ENCODE peak calls at places on chromosomes 12 and 14, in seven cellular contexts. E, J, U, K, Z, Y and R are unnamed samples.

GRCh38 chr14:34548472-34548981 is 9.0 kb upstream of the EAPP start:
- DNase-seq in U (no peak), E (no peak), K (no peak), Y (no peak), Z (no peak), J (peak), R (no peak)

GRCh38 chr12:111197545-111197944 is 171.3 kb downstream of the PHETA1 start:
- DNase-seq in J (no peak), Y (no peak), U (peak), Z (no peak), E (no peak), K (no peak), R (no peak)

GRCh38 chr12:46921754-46922113 is 95.9 kb upstream of the SLC38A4 start:
- DNase-seq in U (no peak), Y (no peak), E (no peak), J (no peak), Z (no peak), K (peak), R (no peak)

GRCh38 chr14:27392153-27392552 is 794.3 kb upstream of the NOVA1 start:
- DNase-seq in E (no peak), U (no peak), Z (no peak), Y (no peak), J (no peak), K (no peak), R (no peak)

GRCh38 chr14:92458959-92459478 is 54.6 kb upstream of the RIN3 start:
- DNase-seq in Z (no peak), U (no peak), J (peak), E (no peak), K (no peak), Y (no peak), R (no peak)

GRCh38 chr14:90805662-90806548 is 10.3 kb downstream of the TTC7B start:
- DNase-seq in E (no peak), U (no peak), J (no peak), Y (no peak), K (no peak), Z (no peak), R (no peak)

GRCh38 chr14:21987937-21988336 is 314.3 kb upstream of the OR4E1 start:
- DNase-seq in U (peak), K (peak), Z (no peak), J (no peak), Y (no peak), E (peak), R (no peak)

GRCh38 chr12:124736115-124737039 is 127.3 kb downstream of the SCARB1 start:
- DNase-seq in J (no peak), E (peak), Z (no peak), K (no peak), U (no peak), Y (no peak), R (no peak)

GRCh38 chr14:26702721-26703250 is 105.0 kb upstream of the NOVA1 start:
- DNase-seq in U (no peak), Z (no peak), E (no peak), Y (no peak), K (no peak), J (no peak), R (no peak)

GRCh38 chr14:99792551-99793212 is 531 bp upstream of the EML1 start:
- DNase-seq in K (no peak), J (no peak), Y (no peak), U (no peak), E (no peak), Z (no peak), R (no peak)

GRCh38 chr14:39432179-39432618 is at the start of gene FBXO33:
- DNase-seq in Z (peak), U (peak), K (peak), Y (peak), J (peak), E (peak), R (peak)

GRCh38 chr14:30771595-30771994 is 102.8 kb upstream of the COCH start:
- DNase-seq in J (no peak), U (no peak), Y (no peak), E (no peak), K (no peak), Z (no peak), R (no peak)

GRCh38 chr12:40762072-40762471 is 69.8 kb downstream of the CNTN1 start:
- DNase-seq in E (no peak), U (no peak), J (no peak), Z (no peak), K (no peak), Y (no peak), R (no peak)

GRCh38 chr12:58069268-58069967 is 128.1 kb downstream of the ATP23 start:
- DNase-seq in K (no peak), J (no peak), Y (no peak), Z (no peak), E (peak), U (no peak), R (no peak)

GRCh38 chr12:88529531-88530488 is 50.5 kb downstream of the KITLG start:
- DNase-seq in J (no peak), U (no peak), K (no peak), E (no peak), Z (no peak), Y (no peak), R (no peak)

GRCh38 chr14:92040431-92041040 is 677 bp upstream of the TRIP11 start:
- DNase-seq in U (peak), J (no peak), E (peak), K (peak), Z (peak), Y (peak), R (peak)

GRCh38 chr12:111842556-111843396 is 748 bp downstream of the MAPKAPK5 start:
- DNase-seq in U (peak), J (no peak), E (peak), Y (peak), Z (no peak), K (peak), R (no peak)

GRCh38 chr14:36467332-36467731 is 52.7 kb downstream of the NKX2-1 start:
- DNase-seq in U (no peak), E (no peak), Z (no peak), J (no peak), K (no peak), Y (no peak), R (no peak)

GRCh38 chr12:62653740-62654139 is 187.1 kb downstream of the MON2 start:
- DNase-seq in E (no peak), K (no peak), J (no peak), Y (no peak), U (no peak), Z (no peak), R (no peak)

GRCh38 chr12:89211456-89211855 is 140.8 kb downstream of the DUSP6 start:
- DNase-seq in Y (no peak), Z (no peak), U (no peak), J (no peak), E (no peak), K (no peak), R (no peak)

GRCh38 chr12:131369094-131369845 is 341.6 kb upstream of the SFSWAP start:
- DNase-seq in E (no peak), U (no peak), K (no peak), Z (peak), Y (no peak), J (no peak), R (no peak)

GRCh38 chr12:123550700-123551099 is 17.2 kb upstream of the RILPL1 start:
- DNase-seq in Z (no peak), E (no peak), K (no peak), J (no peak), U (no peak), Y (no peak), R (no peak)

GRCh38 chr14:63174760-63175191 is 29.5 kb upstream of the RHOJ start:
- DNase-seq in U (peak), E (peak), Z (no peak), K (peak), J (no peak), Y (no peak), R (no peak)

GRCh38 chr14:30883508-30884294 is 9.3 kb downstream of the COCH start:
- DNase-seq in U (no peak), Z (no peak), E (no peak), Y (no peak), K (no peak), J (no peak), R (no peak)

GRCh38 chr12:15522574-15523187 is 200.4 kb downstream of the PTPRO start:
- DNase-seq in J (no peak), Z (no peak), Y (no peak), E (peak), K (peak), U (peak), R (no peak)

GRCh38 chr12:2481346-2481745 is 313.4 kb upstream of the FKBP4 start:
- DNase-seq in Y (no peak), E (no peak), J (no peak), K (no peak), Z (no peak), U (no peak), R (no peak)

GRCh38 chr12:106739815-106740552 is 34.5 kb upstream of the RIC8B start:
- DNase-seq in U (no peak), Z (no peak), Y (peak), K (no peak), E (peak), J (no peak), R (no peak)

GRCh38 chr12:95574030-95574429 is 22.8 kb upstream of the USP44 start:
- DNase-seq in U (no peak), K (no peak), E (no peak), Z (no peak), Y (no peak), J (no peak), R (no peak)

GRCh38 chr12:47698631-47699030 is 7.2 kb downstream of the RPAP3 start:
- DNase-seq in K (no peak), E (no peak), J (no peak), Y (no peak), U (no peak), Z (no peak), R (no peak)

GRCh38 chr14:106694638-106695393 is 1168.4 kb downstream of the TMEM121 start:
- DNase-seq in E (peak), Z (no peak), K (no peak), Y (peak), J (peak), U (no peak), R (no peak)

GRCh38 chr12:43338848-43339526 is 213.0 kb downstream of the ADAMTS20 start:
- DNase-seq in Z (no peak), J (no peak), K (peak), Y (no peak), U (peak), E (peak), R (no peak)

GRCh38 chr12:9367201-9367600 is 159.0 kb upstream of the PZP start:
- DNase-seq in E (no peak), Y (no peak), Z (no peak), J (no peak), K (no peak), U (no peak), R (peak)

GRCh38 chr12:9367828-9368227 is 159.6 kb upstream of the PZP start:
- DNase-seq in E (no peak), J (no peak), Z (no peak), K (no peak), Y (no peak), U (no peak), R (peak)

DNA sequence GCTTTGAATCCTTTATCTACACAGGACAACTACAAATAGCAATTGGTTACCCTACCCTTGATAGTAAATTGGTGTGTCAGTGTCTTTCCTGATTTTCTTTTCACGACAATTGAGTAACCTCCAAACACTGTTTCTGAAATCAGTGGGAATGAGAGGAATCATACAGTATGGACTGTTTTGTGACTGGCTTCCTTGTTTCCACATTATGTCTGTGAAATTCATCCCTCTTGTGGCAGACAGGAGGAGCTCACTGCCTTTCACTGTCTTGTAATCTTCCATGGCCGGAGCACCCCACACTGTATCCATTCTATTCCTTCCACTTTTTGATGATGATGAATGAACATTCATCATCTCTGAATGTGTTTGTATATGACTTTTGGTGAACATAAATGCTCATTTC is 164.0 kb upstream of the PZP start:
- DNase-seq in J (no peak), U (no peak), Z (no peak), Y (no peak), K (peak), E (peak), R (peak)
- TF ChIP-seq CTCF in J (peak), U (no peak), Z (no peak), Y (no peak), K (peak), E (peak), R (no peak)

GRCh38 chr12:54257332-54257731 is 22.6 kb downstream of the CBX5 start:
- DNase-seq in Y (no peak), K (no peak), U (no peak), J (no peak), E (no peak), Z (no peak), R (no peak)

GRCh38 chr12:54261817-54262402 is 18.0 kb downstream of the CBX5 start:
- DNase-seq in K (no peak), E (peak), J (no peak), Z (no peak), U (no peak), Y (no peak), R (no peak)

GRCh38 chr12:54262403-54262925 is 17.5 kb downstream of the CBX5 start:
- DNase-seq in U (no peak), E (peak), Z (no peak), J (no peak), K (no peak), Y (no peak), R (no peak)

GRCh38 chr12:54258286-54258685 is 21.6 kb downstream of the CBX5 start:
- DNase-seq in U (no peak), Y (no peak), K (no peak), E (no peak), J (no peak), Z (no peak), R (no peak)

GRCh38 chr12:54259194-54260011 is 20.5 kb downstream of the CBX5 start:
- DNase-seq in Z (peak), U (peak), J (peak), E (peak), Y (peak), K (no peak), R (no peak)
- TF ChIP-seq POLR2A in Z (no peak), U (no peak), J (no peak), E (no peak), Y (no peak), K (no peak), R (no peak)

DNA sequence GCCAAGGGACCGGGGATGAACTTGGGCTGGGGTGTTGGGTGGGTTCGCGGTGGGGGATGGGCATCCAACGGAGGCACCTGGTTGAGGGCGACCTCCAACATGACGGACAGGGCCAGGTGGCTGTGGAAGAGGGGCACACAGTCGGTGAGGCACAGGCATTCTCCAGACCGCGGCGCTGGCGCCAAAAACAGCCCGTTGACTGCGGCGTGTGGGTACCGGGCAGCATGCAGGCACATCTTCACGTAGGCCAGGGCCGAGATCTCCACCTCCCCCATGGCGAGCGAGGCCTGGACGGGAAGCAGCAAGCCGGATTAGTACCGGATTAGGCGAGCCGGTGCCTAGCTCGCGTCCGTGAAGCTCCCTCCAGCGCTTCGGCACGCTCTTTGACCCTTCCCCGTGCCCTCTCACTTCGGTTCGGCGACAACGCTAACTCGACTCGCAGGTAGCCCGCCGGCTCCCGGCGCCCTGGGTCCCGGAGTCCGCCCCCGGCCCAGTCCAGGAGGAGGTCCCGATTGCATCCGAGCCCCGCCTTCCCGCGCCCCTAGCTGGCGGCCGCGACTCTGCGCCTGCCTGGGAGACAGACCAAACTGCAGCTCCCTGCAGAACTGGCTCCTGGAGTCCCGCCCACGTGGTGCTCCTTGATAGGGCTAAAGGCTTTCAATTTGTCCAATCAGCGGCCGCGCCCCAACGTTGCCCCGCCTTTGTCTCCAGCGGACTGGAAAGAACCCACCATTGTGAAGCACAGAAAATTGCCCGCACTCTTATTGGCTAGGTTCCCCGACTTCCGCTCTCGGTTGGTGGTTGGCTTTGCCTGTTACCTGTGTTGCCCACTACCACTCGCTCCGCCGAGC is at the start of gene EMC9:
- DNase-seq in Z (peak), K (peak), E (peak), J (peak), Y (peak), U (peak), R (peak)
- TF ChIP-seq CTCF in Z (peak), K (peak), E (no peak), J (peak), Y (peak), U (no peak), R (peak)

GRCh38 chr14:68784298-68784910 is 8.5 kb downstream of the ZFP36L1 start:
- DNase-seq in Y (peak), E (no peak), U (peak), K (peak), J (no peak), Z (peak), R (peak)
- TF ChIP-seq POLR2A in Y (peak), E (no peak), U (no peak), K (peak), J (no peak), Z (no peak), R (no peak)

GRCh38 chr12:12892670-12893290 is 1.4 kb downstream of the GPRC5A start:
- DNase-seq in U (no peak), J (no peak), Y (peak), Z (no peak), E (no peak), K (no peak), R (no peak)

GRCh38 chr12:12890815-12891645 is at the start of gene GPRC5A:
- DNase-seq in K (peak), J (peak), Z (peak), U (peak), Y (peak), E (peak), R (peak)

GRCh38 chr12:12891646-12892355 is 439 bp downstream of the GPRC5A start:
- DNase-seq in E (no peak), Y (no peak), Z (no peak), J (no peak), U (no peak), K (no peak), R (no peak)

GRCh38 chr12:12896261-12896660 is 4.9 kb downstream of the GPRC5A start:
- DNase-seq in K (no peak), Z (no peak), E (no peak), J (no peak), Y (no peak), U (no peak), R (no peak)

DNA sequence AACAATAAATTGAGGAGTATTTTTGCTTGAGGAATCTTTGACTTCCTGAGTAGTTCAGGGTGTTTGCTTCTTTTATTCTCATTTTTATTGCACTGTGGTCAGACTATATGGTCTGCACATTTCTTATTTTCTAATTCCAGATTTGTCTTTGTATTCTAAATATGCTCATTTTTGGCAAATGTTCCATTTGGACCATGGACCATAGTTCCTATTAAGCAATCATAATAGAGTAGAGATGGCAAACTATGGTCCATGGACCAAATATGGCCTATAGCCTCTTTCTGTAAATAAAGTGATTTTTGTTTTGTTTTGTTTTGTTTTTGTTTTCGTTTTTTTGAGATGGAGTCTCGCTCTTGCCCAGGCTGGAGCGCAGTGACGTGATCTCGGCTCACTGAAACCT is 2.1 kb downstream of the GPRC5A start:
- DNase-seq in E (no peak), J (no peak), Z (no peak), Y (no peak), K (no peak), U (no peak), R (no peak)
- TF ChIP-seq CTCF in E (no peak), J (no peak), Z (no peak), Y (no peak), K (no peak), U (no peak), R (no peak)

GRCh38 chr14:68679746-68680467 is 113.0 kb downstream of the ZFP36L1 start:
- DNase-seq in Y (no peak), U (no peak), E (no peak), Z (no peak), K (peak), J (no peak), R (no peak)
- TF ChIP-seq POLR2A in Y (no peak), U (no peak), E (no peak), Z (no peak), K (no peak), J (no peak), R (no peak)

GRCh38 chr14:81329640-81330385 is 70.3 kb downstream of the STON2 start:
- DNase-seq in Y (no peak), U (no peak), K (no peak), Z (no peak), E (no peak), J (no peak), R (no peak)
- TF ChIP-seq CTCF in Y (no peak), U (no peak), K (no peak), Z (no peak), E (no peak), J (no peak), R (no peak)

DNA sequence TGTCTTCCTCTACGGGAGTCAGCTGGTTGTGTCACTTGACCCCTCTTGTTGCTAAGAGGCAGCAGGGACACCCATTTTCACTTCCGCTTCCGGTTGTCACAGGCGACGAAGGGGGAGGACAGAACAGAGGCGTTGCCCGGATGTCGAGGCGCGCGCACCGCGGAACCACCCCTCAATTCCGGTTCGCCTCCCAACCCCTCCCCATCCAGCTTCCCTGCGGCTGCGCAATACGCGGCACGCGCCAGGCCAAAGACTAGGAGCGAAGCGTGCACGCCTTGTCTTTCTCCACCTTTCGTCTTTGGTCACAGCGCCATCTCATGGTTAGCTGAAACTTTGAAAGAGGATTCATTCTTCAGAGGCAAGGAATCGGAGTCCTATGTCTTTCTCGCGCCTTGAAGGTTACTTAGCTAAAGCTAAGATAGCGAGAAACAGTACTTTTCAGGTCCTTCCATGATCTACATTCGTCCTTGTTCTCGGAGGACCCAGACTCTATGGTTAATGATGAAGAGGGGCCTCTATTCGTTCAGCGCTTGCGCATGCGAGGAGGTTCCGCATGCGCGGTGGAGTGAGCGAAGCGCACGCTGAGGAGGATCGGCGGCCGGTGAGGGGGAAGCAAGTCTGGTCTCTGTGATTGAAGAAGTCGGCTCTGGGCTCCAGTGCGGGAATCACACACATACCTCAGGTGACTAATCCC is at the start of the genes ATP6V1D and EIF2S1:
- DNase-seq in Y (peak), J (peak), E (peak), K (peak), Z (peak), U (peak), R (peak)
- TF ChIP-seq POLR2A in Y (peak), J (peak), E (peak), K (peak), Z (peak), U (peak), R (peak)